ENCODE peak calls at places on chromosome 6, in four cellular contexts. E, J, P and G are unnamed samples.

GRCh38 chr6:108914235-108915022 is 66.2 kb downstream of the ARMC2 start:
- DNase-seq in E (no peak), J (no peak), P (peak; percentile 39), G (peak; percentile 29)

GRCh38 chr6:142474446-142475289 is 172.9 kb downstream of the ADGRG6 start:
- DNase-seq in E (peak; percentile 26), J (no peak), P (peak; percentile 77), G (peak; percentile 76)

GRCh38 chr6:27812805-27813626 is 99.2 kb downstream of the OR2B2 start:
- DNase-seq in E (no peak), J (no peak), P (no peak), G (no peak)

GRCh38 chr6:100370265-100370664 is 94.5 kb downstream of the SIM1 start:
- DNase-seq in E (no peak), J (no peak), P (peak; percentile 19), G (peak; percentile 26)

GRCh38 chr6:134491473-134491872 is 173.6 kb upstream of the SGK1 start:
- DNase-seq in E (no peak), J (no peak), P (no peak), G (peak; percentile 57)

GRCh38 chr6:298233-299049 is 6.2 kb downstream of the DUSP22 start:
- DNase-seq in E (no peak), J (no peak), P (no peak), G (no peak)

GRCh38 chr6:108969776-108970175 is 121.6 kb downstream of the ARMC2 start:
- DNase-seq in E (no peak), J (no peak), P (no peak), G (peak; percentile 35)

GRCh38 chr6:2157441-2158127 is 87.8 kb downstream of the GMDS start:
- DNase-seq in E (no peak), J (no peak), P (no peak), G (peak; percentile 71)

GRCh38 chr6:34223964-34224940 is 12.4 kb upstream of the HMGA1 start:
- DNase-seq in E (peak; percentile 87), J (peak; percentile 95), P (peak; percentile 91), G (peak; percentile 97)

GRCh38 chr6:4125500-4125899 is 9.9 kb downstream of the ECI2 start:
- DNase-seq in E (no peak), J (no peak), P (no peak), G (peak; percentile 62)

GRCh38 chr6:92377137-92377536 is 1042.2 kb downstream of the EPHA7 start:
- DNase-seq in E (no peak), J (no peak), P (no peak), G (no peak)

GRCh38 chr6:131212928-131213327 is 77.7 kb downstream of the AKAP7 start:
- DNase-seq in E (no peak), J (no peak), P (no peak), G (peak; percentile 27)

GRCh38 chr6:20564269-20564668 is 30.0 kb downstream of the CDKAL1 start:
- DNase-seq in E (peak; percentile 91), J (no peak), P (peak; percentile 29), G (peak; percentile 42)

GRCh38 chr6:1766663-1767062 is 156.9 kb downstream of the FOXC1 start:
- DNase-seq in E (no peak), J (no peak), P (no peak), G (peak; percentile 53)

GRCh38 chr6:95352064-95352463 is 225.3 kb upstream of the MANEA start:
- DNase-seq in E (no peak), J (no peak), P (no peak), G (peak; percentile 39)

GRCh38 chr6:21595265-21595950 is 1.9 kb downstream of the SOX4 start:
- DNase-seq in E (no peak), J (peak; percentile 45), P (peak; percentile 19), G (peak; percentile 39)

GRCh38 chr6:45423111-45423900 is 45.6 kb upstream of the SUPT3H start:
- DNase-seq in E (no peak), J (peak; percentile 33), P (peak; percentile 32), G (peak; percentile 32)

GRCh38 chr6:158630944-158631616 is 13.5 kb downstream of the DYNLT1 start:
- DNase-seq in E (no peak), J (peak; percentile 63), P (no peak), G (peak; percentile 59)

GRCh38 chr6:150079604-150080003 is 10.7 kb upstream of the ULBP3 start:
- DNase-seq in E (no peak), J (no peak), P (no peak), G (peak; percentile 35)

GRCh38 chr6:131255911-131256310 is 120.6 kb downstream of the AKAP7 start:
- DNase-seq in E (no peak), J (no peak), P (no peak), G (peak; percentile 74)

GRCh38 chr6:14540276-14540675 is 422.7 kb downstream of the CD83 start:
- DNase-seq in E (no peak), J (no peak), P (no peak), G (no peak)

GRCh38 chr6:147200711-147201110 is 3.5 kb upstream of the STXBP5 start:
- DNase-seq in E (no peak), J (no peak), P (no peak), G (no peak)

GRCh38 chr6:96007663-96008062 is 8.1 kb upstream of the FUT9 start:
- DNase-seq in E (peak; percentile 82), J (no peak), P (no peak), G (no peak)

GRCh38 chr6:30494275-30494990 is 5.1 kb downstream of the HLA-E start:
- DNase-seq in E (no peak), J (no peak), P (no peak), G (no peak)

GRCh38 chr6:47722178-47722577 is 23.8 kb downstream of the ADGRF4 start:
- DNase-seq in E (no peak), J (no peak), P (no peak), G (no peak)

GRCh38 chr6:116405147-116405546 is 34.4 kb downstream of the DSE start:
- DNase-seq in E (no peak), J (peak; percentile 14), P (no peak), G (peak; percentile 73)

GRCh38 chr6:10338151-10338550 is 76.7 kb downstream of the TFAP2A start:
- DNase-seq in E (no peak), J (no peak), P (no peak), G (no peak)

GRCh38 chr6:18327621-18328548 is 59.3 kb upstream of the RNF144B start:
- DNase-seq in E (no peak), J (peak; percentile 40), P (no peak), G (no peak)

GRCh38 chr6:164303092-164304007 is 888.8 kb downstream of the QKI start:
- DNase-seq in E (no peak), J (no peak), P (no peak), G (peak; percentile 42)